ENCODE peak calls at places on chromosomes 2 and 18, in five cellular contexts. Q is progenitor cell of endocrine pancreas, X is adrenal gland, S is Peyer's patch, M is neural progenitor cell. C is an unnamed sample.

GRCh38 chr2:43192939-43193651 is 33.3 kb downstream of the ZFP36L2 start:
- DNase-seq in Q (no peak), X (no peak), S (peak; percentile 66), M (no peak), C (no peak)

GRCh38 chr18:70354771-70355170 is 65.9 kb downstream of the SOCS6 start:
- DNase-seq in Q (no peak), X (no peak), S (no peak), M (no peak), C (no peak)

GRCh38 chr2:119012345-119013301 is 70.6 kb downstream of the MARCO start:
- DNase-seq in Q (no peak), X (no peak), S (no peak), M (no peak), C (no peak)

GRCh38 chr2:96413067-96413722 is 77.6 kb downstream of the NCAPH start:
- DNase-seq in Q (no peak), X (no peak), S (no peak), M (no peak), C (no peak)

GRCh38 chr2:237304763-237305514 is 109.0 kb downstream of the COL6A3 start:
- DNase-seq in Q (no peak), X (peak; percentile 78), S (no peak), M (no peak), C (no peak)

GRCh38 chr18:76565238-76566173 is 70.5 kb upstream of the ZNF516 start:
- DNase-seq in Q (no peak), X (peak; percentile 85), S (no peak), M (peak; percentile 85), C (peak; percentile 70)

GRCh38 chr2:190838492-190838910 is 42.1 kb upstream of the GLS start:
- DNase-seq in Q (no peak), X (no peak), S (no peak), M (no peak), C (no peak)

GRCh38 chr2:74516070-74516633 is 1.9 kb downstream of the TLX2 start:
- DNase-seq in Q (peak; percentile 37), X (peak; percentile 69), S (peak; percentile 81), M (peak; percentile 82), C (peak; percentile 62)

GRCh38 chr18:64119916-64120315 is 29.0 kb downstream of the LINC00305 start:
- DNase-seq in Q (no peak), X (no peak), S (no peak), M (no peak), C (no peak)

GRCh38 chr2:219402665-219403515 is 15.2 kb upstream of the DNPEP start:
- DNase-seq in Q (peak; percentile 66), X (peak; percentile 77), S (no peak), M (peak; percentile 94), C (no peak)

GRCh38 chr18:63290456-63291200 is 28.9 kb downstream of the BCL2 start:
- DNase-seq in Q (no peak), X (no peak), S (no peak), M (peak; percentile 40), C (no peak)

GRCh38 chr18:74652392-74652988 is 54.8 kb downstream of the ZNF407 start:
- DNase-seq in Q (no peak), X (no peak), S (no peak), M (peak; percentile 54), C (no peak)

GRCh38 chr18:44552706-44553105 is 128.0 kb upstream of the SETBP1 start:
- DNase-seq in Q (no peak), X (no peak), S (no peak), M (peak; percentile 71), C (no peak)

GRCh38 chr2:207960090-207960489 is 65.2 kb downstream of the PLEKHM3 start:
- DNase-seq in Q (no peak), X (no peak), S (no peak), M (no peak), C (no peak)

GRCh38 chr2:239348563-239349447 is 52.0 kb downstream of the HDAC4 start:
- DNase-seq in Q (no peak), X (no peak), S (peak; percentile 70), M (no peak), C (no peak)

GRCh38 chr2:232941912-232942595 is 71.0 kb downstream of the NGEF start:
- DNase-seq in Q (no peak), X (no peak), S (no peak), M (no peak), C (no peak)

GRCh38 chr2:232937278-232937906 is 67.3 kb downstream of the SNORC start:
- DNase-seq in Q (no peak), X (peak; percentile 62), S (no peak), M (no peak), C (no peak)

GRCh38 chr2:232940724-232941123 is 70.7 kb downstream of the SNORC start:
- DNase-seq in Q (no peak), X (no peak), S (no peak), M (no peak), C (no peak)

GRCh38 chr2:232941400-232941799 is 71.3 kb downstream of the SNORC start:
- DNase-seq in Q (no peak), X (no peak), S (no peak), M (no peak), C (no peak)

DNA sequence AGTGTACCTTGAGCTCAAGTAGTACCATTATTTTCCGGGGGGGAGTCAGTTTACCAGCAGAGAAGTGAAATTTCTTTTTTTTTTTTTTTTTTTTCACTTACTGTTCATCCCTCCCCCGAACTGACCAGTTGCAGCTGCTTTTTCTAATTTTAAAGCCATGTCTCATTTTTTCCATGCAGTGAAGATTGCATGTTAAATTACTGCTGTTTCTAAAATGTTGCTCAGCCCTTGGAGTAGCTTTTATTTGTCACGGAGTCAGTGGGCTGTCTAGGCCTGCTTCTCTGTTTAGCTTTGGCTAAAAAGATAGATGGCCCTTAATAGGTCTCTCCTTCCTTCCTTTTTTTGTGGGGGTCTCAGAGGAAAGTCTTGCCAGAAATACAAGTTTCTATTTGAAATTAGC is 70.2 kb downstream of the NGEF start:
- DNase-seq in Q (no peak), X (no peak), S (no peak), M (no peak), C (no peak)
- TF ChIP-seq CTCF in Q (no peak), X (no peak), S (no peak), M (no peak), C (no peak)

GRCh38 chr2:109615637-109616144 is 1.5 kb downstream of the SOWAHC start:
- DNase-seq in Q (no peak), X (no peak), S (peak; percentile 60), M (peak; percentile 37), C (no peak)
- TF ChIP-seq CTCF in Q (no peak), X (no peak), S (peak; percentile 33), M (peak; percentile 21), C (no peak)

GRCh38 chr2:114727012-114727411 is 284.6 kb downstream of the DPP10 start:
- DNase-seq in Q (no peak), X (no peak), S (no peak), M (no peak), C (no peak)

GRCh38 chr2:114724513-114724912 is 282.1 kb downstream of the DPP10 start:
- DNase-seq in Q (no peak), X (no peak), S (no peak), M (peak; percentile 6), C (no peak)

GRCh38 chr2:114728372-114728771 is 285.9 kb downstream of the DPP10 start:
- DNase-seq in Q (no peak), X (no peak), S (no peak), M (no peak), C (no peak)

GRCh38 chr2:114729025-114729424 is 286.6 kb downstream of the DPP10 start:
- DNase-seq in Q (no peak), X (no peak), S (no peak), M (peak; percentile 20), C (no peak)
- TF ChIP-seq CTCF in Q (peak; percentile 48), X (no peak), S (no peak), M (peak; percentile 56), C (no peak)

GRCh38 chr2:162075689-162076132 is 1.7 kb upstream of the DPP4 start:
- DNase-seq in Q (no peak), X (no peak), S (no peak), M (no peak), C (no peak)

GRCh38 chr2:162072976-162073775 is 839 bp downstream of the DPP4 start:
- DNase-seq in Q (no peak), X (peak; percentile 22), S (peak; percentile 68), M (peak; percentile 19), C (no peak)

GRCh38 chr2:162074937-162075688 is 1.1 kb upstream of the DPP4 start:
- DNase-seq in Q (no peak), X (no peak), S (no peak), M (no peak), C (no peak)

GRCh38 chr2:162074579-162074922 is 536 bp upstream of the DPP4 start:
- DNase-seq in Q (no peak), X (no peak), S (no peak), M (no peak), C (no peak)

GRCh38 chr2:162073776-162074578 is at the start of gene DPP4:
- DNase-seq in Q (peak; percentile 63), X (peak; percentile 44), S (peak; percentile 86), M (peak; percentile 70), C (peak; percentile 53)
- TF ChIP-seq CTCF in Q (peak; percentile 16), X (no peak), S (peak; percentile 25), M (peak; percentile 12), C (no peak)

GRCh38 chr2:217090884-217091283 is 231.0 kb upstream of the TNP1 start:
- DNase-seq in Q (no peak), X (no peak), S (no peak), M (no peak), C (no peak)

GRCh38 chr2:217090024-217090473 is 230.2 kb upstream of the TNP1 start:
- DNase-seq in Q (no peak), X (no peak), S (no peak), M (no peak), C (no peak)

GRCh38 chr2:217091531-217091930 is 231.7 kb upstream of the TNP1 start:
- DNase-seq in Q (no peak), X (no peak), S (no peak), M (no peak), C (no peak)

GRCh38 chr2:217086038-217086522 is 226.2 kb upstream of the TNP1 start:
- DNase-seq in Q (no peak), X (no peak), S (no peak), M (no peak), C (no peak)

GRCh38 chr2:217085543-217085942 is 225.7 kb upstream of the TNP1 start:
- DNase-seq in Q (no peak), X (no peak), S (no peak), M (no peak), C (no peak)
- TF ChIP-seq CTCF in Q (no peak), X (no peak), S (no peak), M (no peak), C (no peak)

DNA sequence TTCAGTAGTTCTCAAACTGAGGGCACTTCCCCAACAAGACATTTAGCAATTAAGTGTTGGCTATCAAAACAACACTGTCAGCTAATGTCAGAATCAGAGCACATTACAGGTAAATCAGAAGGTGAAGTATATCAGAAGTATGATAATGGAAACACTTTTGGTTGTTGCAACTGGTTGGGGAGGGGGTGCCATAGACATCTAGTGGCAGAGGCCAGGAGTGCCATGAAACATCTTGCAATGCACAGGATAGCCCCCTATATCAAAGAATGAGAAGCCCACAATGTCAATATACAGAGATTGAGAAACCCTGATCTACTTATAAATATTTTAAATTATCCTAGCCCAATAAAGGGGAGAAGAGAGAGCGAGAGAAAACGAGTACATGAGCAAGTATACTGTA is 4.9 kb upstream of the XPO1 start:
- DNase-seq in Q (no peak), X (no peak), S (no peak), M (no peak), C (no peak)
- TF ChIP-seq CTCF in Q (peak; percentile 29), X (no peak), S (no peak), M (peak; percentile 25), C (no peak)

GRCh38 chr18:21191596-21192307 is 50.3 kb upstream of the GREB1L start:
- DNase-seq in Q (peak; percentile 17), X (peak; percentile 69), S (peak; percentile 52), M (peak; percentile 75), C (no peak)
- TF ChIP-seq CTCF in Q (peak; percentile 62), X (no peak), S (peak; percentile 50), M (peak; percentile 70), C (no peak)